ENCODE peak calls at places on chromosomes 5 and 9, in four cellular contexts. B is AG09309, Y is fibroblast of lung, D is A673. A is an unnamed sample.

GRCh38 chr9:135963938-135964337 is 2.8 kb upstream of the UBAC1 start:
- DNase-seq in Y (no peak), B (no peak), D (no peak), A (no peak)

GRCh38 chr9:14560194-14560593 is 133.0 kb downstream of the ZDHHC21 start:
- DNase-seq in B (no peak), Y (no peak), D (no peak), A (no peak)

GRCh38 chr9:114825126-114825525 is 19.3 kb upstream of the TNFSF15 start:
- DNase-seq in Y (no peak), B (no peak), D (no peak), A (no peak)

GRCh38 chr9:86035827-86036440 is 63.4 kb downstream of the GOLM1 start:
- DNase-seq in Y (no peak), D (no peak), B (no peak), A (no peak)

GRCh38 chr9:36450110-36450732 is 50.2 kb upstream of the RNF38 start:
- DNase-seq in B (no peak), D (peak), Y (peak), A (no peak)

GRCh38 chr5:10691826-10692785 is 68.9 kb downstream of the DAP start:
- DNase-seq in D (no peak), B (no peak), Y (peak), A (no peak)

GRCh38 chr9:123544007-123544827 is 188.2 kb downstream of the CRB2 start:
- DNase-seq in B (no peak), Y (peak), D (peak), A (no peak)

GRCh38 chr5:110899566-110900412 is 161.0 kb downstream of the SLC25A46 start:
- DNase-seq in Y (peak), B (no peak), D (no peak), A (no peak)

GRCh38 chr5:60585618-60586017 is 114.3 kb downstream of the DEPDC1B start:
- DNase-seq in B (no peak), Y (no peak), D (no peak), A (no peak)

GRCh38 chr9:616694-617093 is 224.8 kb upstream of the DMRT1 start:
- DNase-seq in B (no peak), D (no peak), Y (no peak), A (no peak)

GRCh38 chr5:107564896-107565295 is 105.8 kb downstream of the EFNA5 start:
- DNase-seq in B (peak), Y (peak), D (no peak), A (no peak)

GRCh38 chr9:109600142-109600541 is 102.0 kb upstream of the PTPN3 start:
- DNase-seq in Y (peak), B (peak), D (peak), A (peak)

GRCh38 chr5:149611327-149611726 is 30.0 kb downstream of the ARHGEF37 start:
- DNase-seq in B (peak), Y (peak), D (no peak), A (peak)

GRCh38 chr9:131270171-131271015 is 5.9 kb downstream of the FAM78A start:
- DNase-seq in Y (no peak), B (no peak), D (no peak), A (no peak)

GRCh38 chr5:53856491-53856890 is 296.1 kb downstream of the NDUFS4 start:
- DNase-seq in B (no peak), D (no peak), Y (no peak), A (no peak)

GRCh38 chr5:61817472-61818326 is 485.6 kb downstream of the ZSWIM6 start:
- DNase-seq in B (peak), Y (peak), D (peak), A (no peak)

GRCh38 chr5:165996484-165996883 is 2295.0 kb upstream of the WWC1 start:
- DNase-seq in D (no peak), Y (no peak), B (no peak), A (no peak)

GRCh38 chr9:88532320-88532719 is 2.7 kb upstream of the NXNL2 start:
- DNase-seq in Y (peak), B (no peak), D (peak), A (no peak)

GRCh38 chr5:64958757-64959391 is 190.1 kb downstream of the CWC27 start:
- DNase-seq in D (peak), Y (peak), B (peak), A (no peak)

GRCh38 chr5:154479944-154480750 is 2.1 kb upstream of the HAND1 start:
- DNase-seq in B (no peak), Y (no peak), D (no peak), A (no peak)

DNA sequence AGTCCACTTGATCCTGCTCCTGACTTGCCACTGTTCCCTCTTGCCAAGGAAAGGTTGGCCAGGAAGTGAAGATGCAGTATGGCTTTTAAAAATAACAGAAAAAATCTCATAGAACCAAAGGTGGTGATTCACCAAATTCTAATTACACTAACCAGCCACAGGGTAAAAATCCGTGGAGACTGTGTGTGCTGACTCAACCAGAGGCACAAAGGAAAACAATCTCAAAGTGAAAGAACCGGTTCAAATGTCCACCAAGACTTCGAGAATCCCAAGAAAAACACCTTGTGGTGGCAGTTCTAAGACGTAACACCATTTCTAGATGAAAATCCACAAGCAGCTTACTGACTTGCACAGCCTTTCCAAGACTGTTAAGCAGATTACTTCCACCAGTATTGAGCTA is 279.1 kb downstream of the TLE1 start:
- DNase-seq in B (no peak), D (no peak), Y (peak), A (peak)
- H3K4me3 ChIP-seq in B (peak), D (no peak), Y (no peak), A (no peak)

DNA sequence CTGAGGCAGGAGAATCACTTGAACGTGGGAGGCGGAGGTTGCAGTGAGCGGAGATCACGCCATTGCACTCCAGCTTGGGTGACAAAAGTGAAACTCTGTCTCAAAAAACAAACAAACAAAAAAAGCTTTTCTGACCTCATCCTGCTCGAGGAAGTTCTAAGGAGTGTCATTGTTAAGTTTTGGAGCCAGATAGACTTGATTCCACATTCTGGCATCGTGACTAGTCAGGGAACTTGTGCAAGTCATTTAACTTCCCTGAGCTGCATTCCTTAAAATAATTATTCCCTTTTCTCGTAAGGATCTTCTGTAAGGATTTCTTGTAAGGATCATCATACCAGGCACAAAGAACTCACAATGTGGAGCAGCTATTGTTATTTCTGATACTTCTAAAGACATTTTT is 26.3 kb downstream of the SNX24 start:
- DNase-seq in D (no peak), B (no peak), Y (peak), A (no peak)
- TF ChIP-seq CTCF in D (no peak), B (no peak), Y (no peak), A (no peak)

GRCh38 chr5:141413540-141414069 is 818 bp downstream of the PCDHGA10 start:
- DNase-seq in D (no peak), Y (no peak), B (no peak), A (no peak)
- H3K4me3 ChIP-seq in D (no peak), Y (peak), B (peak), A (peak)

GRCh38 chr5:67033893-67034605 is 162.6 kb downstream of the CD180 start:
- DNase-seq in Y (peak), B (no peak), D (no peak), A (no peak)
- TF ChIP-seq CTCF in Y (no peak), B (no peak), D (no peak), A (no peak)

A was measured in HFF-Myc.